ENCODE peak calls at places on chromosomes 2 and 18, in six cellular contexts. One of them, this sample, is unnamed.

GRCh38 chr2:26805241-26805676 is 19.4 kb downstream of the CENPA start:
- DNase-seq in A549: no peak
- DNase-seq in Peyer's patch: no peak
- DNase-seq in upper lobe of right lung: no peak
- DNase-seq in astrocyte of the cerebellum: peak; percentile 24
- DNase-seq in epithelial cell of esophagus: peak; percentile 98
- DNase-seq in this sample: no peak

GRCh38 chr2:28357948-28358667 is 34.5 kb upstream of the FOSL2 start:
- DNase-seq in A549: no peak
- DNase-seq in Peyer's patch: no peak
- DNase-seq in upper lobe of right lung: no peak
- DNase-seq in astrocyte of the cerebellum: no peak
- DNase-seq in epithelial cell of esophagus: no peak
- DNase-seq in this sample: no peak

GRCh38 chr2:235605306-235605998 is 111.6 kb downstream of the AGAP1 start:
- DNase-seq in A549: no peak
- DNase-seq in Peyer's patch: peak; percentile 80
- DNase-seq in upper lobe of right lung: no peak
- DNase-seq in astrocyte of the cerebellum: peak; percentile 86
- DNase-seq in epithelial cell of esophagus: peak; percentile 92
- DNase-seq in this sample: peak; percentile 88

GRCh38 chr18:49514577-49514976 is 27.5 kb upstream of the C18orf32 start:
- DNase-seq in A549: no peak
- DNase-seq in Peyer's patch: peak; percentile 82
- DNase-seq in upper lobe of right lung: no peak
- DNase-seq in astrocyte of the cerebellum: no peak
- DNase-seq in epithelial cell of esophagus: no peak
- DNase-seq in this sample: no peak

GRCh38 chr2:29834036-29834540 is 87.3 kb downstream of the ALK start:
- DNase-seq in A549: no peak
- DNase-seq in Peyer's patch: no peak
- DNase-seq in upper lobe of right lung: no peak
- DNase-seq in astrocyte of the cerebellum: peak; percentile 8
- DNase-seq in epithelial cell of esophagus: no peak
- DNase-seq in this sample: no peak

GRCh38 chr2:189552334-189552990 is 28.1 kb downstream of the SLC40A1 start:
- DNase-seq in A549: no peak
- DNase-seq in Peyer's patch: no peak
- DNase-seq in upper lobe of right lung: no peak
- DNase-seq in astrocyte of the cerebellum: no peak
- DNase-seq in epithelial cell of esophagus: no peak
- DNase-seq in this sample: no peak

GRCh38 chr2:161039071-161039470 is 121.2 kb upstream of the TANK start:
- DNase-seq in A549: no peak
- DNase-seq in Peyer's patch: no peak
- DNase-seq in upper lobe of right lung: no peak
- DNase-seq in astrocyte of the cerebellum: no peak
- DNase-seq in epithelial cell of esophagus: no peak
- DNase-seq in this sample: no peak

GRCh38 chr2:159202568-159203071 is 83.9 kb downstream of the WDSUB1 start:
- DNase-seq in A549: no peak
- DNase-seq in Peyer's patch: peak; percentile 58
- DNase-seq in upper lobe of right lung: no peak
- DNase-seq in astrocyte of the cerebellum: peak; percentile 98
- DNase-seq in epithelial cell of esophagus: peak; percentile 57
- DNase-seq in this sample: peak; percentile 91

GRCh38 chr18:8051388-8051787 is 484.3 kb downstream of the PTPRM start:
- DNase-seq in A549: no peak
- DNase-seq in Peyer's patch: no peak
- DNase-seq in upper lobe of right lung: no peak
- DNase-seq in astrocyte of the cerebellum: no peak
- DNase-seq in epithelial cell of esophagus: peak; percentile 33
- DNase-seq in this sample: no peak

GRCh38 chr2:152781210-152781609 is 62.8 kb downstream of the ARL6IP6 start:
- DNase-seq in A549: no peak
- DNase-seq in Peyer's patch: no peak
- DNase-seq in upper lobe of right lung: no peak
- DNase-seq in astrocyte of the cerebellum: no peak
- DNase-seq in epithelial cell of esophagus: no peak
- DNase-seq in this sample: no peak

GRCh38 chr2:177983183-177983788 is 89.3 kb downstream of the PDE11A start:
- DNase-seq in A549: peak; percentile 48
- DNase-seq in Peyer's patch: peak; percentile 59
- DNase-seq in upper lobe of right lung: no peak
- DNase-seq in astrocyte of the cerebellum: peak; percentile 41
- DNase-seq in epithelial cell of esophagus: peak; percentile 71
- DNase-seq in this sample: no peak

GRCh38 chr2:117436697-117437096 is 377.8 kb upstream of the DDX18 start:
- DNase-seq in A549: no peak
- DNase-seq in Peyer's patch: no peak
- DNase-seq in upper lobe of right lung: no peak
- DNase-seq in astrocyte of the cerebellum: no peak
- DNase-seq in epithelial cell of esophagus: no peak
- DNase-seq in this sample: no peak

GRCh38 chr18:36527740-36528455 is 230.4 kb downstream of the FHOD3 start:
- DNase-seq in A549: no peak
- DNase-seq in Peyer's patch: peak; percentile 63
- DNase-seq in upper lobe of right lung: no peak
- DNase-seq in astrocyte of the cerebellum: no peak
- DNase-seq in epithelial cell of esophagus: no peak
- DNase-seq in this sample: no peak

GRCh38 chr2:221676566-221677172 is 104.6 kb upstream of the EPHA4 start:
- DNase-seq in A549: no peak
- DNase-seq in Peyer's patch: no peak
- DNase-seq in upper lobe of right lung: no peak
- DNase-seq in astrocyte of the cerebellum: no peak
- DNase-seq in epithelial cell of esophagus: peak; percentile 79
- DNase-seq in this sample: no peak

GRCh38 chr2:225017713-225018112 is 24.6 kb downstream of the DOCK10 start:
- DNase-seq in A549: no peak
- DNase-seq in Peyer's patch: no peak
- DNase-seq in upper lobe of right lung: no peak
- DNase-seq in astrocyte of the cerebellum: no peak
- DNase-seq in epithelial cell of esophagus: no peak
- DNase-seq in this sample: no peak

GRCh38 chr2:160752475-160753330 is 259.1 kb upstream of the RBMS1 start:
- DNase-seq in A549: peak; percentile 48
- DNase-seq in Peyer's patch: no peak
- DNase-seq in upper lobe of right lung: no peak
- DNase-seq in astrocyte of the cerebellum: no peak
- DNase-seq in epithelial cell of esophagus: peak; percentile 86
- DNase-seq in this sample: no peak

GRCh38 chr2:240236217-240237111 is 96.0 kb upstream of the OTOS start:
- DNase-seq in A549: no peak
- DNase-seq in Peyer's patch: peak; percentile 46
- DNase-seq in upper lobe of right lung: peak; percentile 64
- DNase-seq in astrocyte of the cerebellum: no peak
- DNase-seq in epithelial cell of esophagus: no peak
- DNase-seq in this sample: peak; percentile 77

GRCh38 chr2:121128741-121129659 is 156.0 kb downstream of the TFCP2L1 start:
- DNase-seq in A549: peak; percentile 43
- DNase-seq in Peyer's patch: peak; percentile 82
- DNase-seq in upper lobe of right lung: peak; percentile 80
- DNase-seq in astrocyte of the cerebellum: no peak
- DNase-seq in epithelial cell of esophagus: peak; percentile 72
- DNase-seq in this sample: no peak

GRCh38 chr2:219769044-219770030 is 141.9 kb downstream of the SLC4A3 start:
- DNase-seq in A549: no peak
- DNase-seq in Peyer's patch: no peak
- DNase-seq in upper lobe of right lung: no peak
- DNase-seq in astrocyte of the cerebellum: peak; percentile 15
- DNase-seq in epithelial cell of esophagus: peak; percentile 23
- DNase-seq in this sample: no peak

GRCh38 chr2:26934335-26934724 is 36.1 kb upstream of the MAPRE3 start:
- DNase-seq in A549: no peak
- DNase-seq in Peyer's patch: no peak
- DNase-seq in upper lobe of right lung: no peak
- DNase-seq in astrocyte of the cerebellum: no peak
- DNase-seq in epithelial cell of esophagus: no peak
- DNase-seq in this sample: no peak

GRCh38 chr2:27298391-27299080 is 9.7 kb downstream of the UCN start:
- DNase-seq in A549: no peak
- DNase-seq in Peyer's patch: no peak
- DNase-seq in upper lobe of right lung: no peak
- DNase-seq in astrocyte of the cerebellum: no peak
- DNase-seq in epithelial cell of esophagus: no peak
- DNase-seq in this sample: no peak

GRCh38 chr2:42035241-42035640 is 12.6 kb upstream of the PKDCC start:
- DNase-seq in A549: no peak
- DNase-seq in Peyer's patch: no peak
- DNase-seq in upper lobe of right lung: no peak
- DNase-seq in astrocyte of the cerebellum: no peak
- DNase-seq in epithelial cell of esophagus: no peak
- DNase-seq in this sample: peak; percentile 38

GRCh38 chr2:171128461-171128860 is 32.2 kb downstream of the TLK1 start:
- DNase-seq in A549: no peak
- DNase-seq in Peyer's patch: no peak
- DNase-seq in upper lobe of right lung: no peak
- DNase-seq in astrocyte of the cerebellum: no peak
- DNase-seq in epithelial cell of esophagus: no peak
- DNase-seq in this sample: no peak

GRCh38 chr18:57438669-57439616 is 3.8 kb downstream of the ONECUT2 start:
- DNase-seq in A549: no peak
- DNase-seq in Peyer's patch: no peak
- DNase-seq in upper lobe of right lung: no peak
- DNase-seq in astrocyte of the cerebellum: no peak
- DNase-seq in epithelial cell of esophagus: no peak
- DNase-seq in this sample: no peak

GRCh38 chr18:57437433-57437781 is 2.2 kb downstream of the ONECUT2 start:
- DNase-seq in A549: no peak
- DNase-seq in Peyer's patch: no peak
- DNase-seq in upper lobe of right lung: no peak
- DNase-seq in astrocyte of the cerebellum: no peak
- DNase-seq in epithelial cell of esophagus: no peak
- DNase-seq in this sample: no peak

GRCh38 chr18:57436965-57437333 is 1.8 kb downstream of the ONECUT2 start:
- DNase-seq in A549: no peak
- DNase-seq in Peyer's patch: no peak
- DNase-seq in upper lobe of right lung: no peak
- DNase-seq in astrocyte of the cerebellum: no peak
- DNase-seq in epithelial cell of esophagus: no peak
- DNase-seq in this sample: no peak

GRCh38 chr18:57439617-57439975 is 4.4 kb downstream of the ONECUT2 start:
- DNase-seq in A549: no peak
- DNase-seq in Peyer's patch: no peak
- DNase-seq in upper lobe of right lung: no peak
- DNase-seq in astrocyte of the cerebellum: no peak
- DNase-seq in epithelial cell of esophagus: no peak
- DNase-seq in this sample: no peak

DNA sequence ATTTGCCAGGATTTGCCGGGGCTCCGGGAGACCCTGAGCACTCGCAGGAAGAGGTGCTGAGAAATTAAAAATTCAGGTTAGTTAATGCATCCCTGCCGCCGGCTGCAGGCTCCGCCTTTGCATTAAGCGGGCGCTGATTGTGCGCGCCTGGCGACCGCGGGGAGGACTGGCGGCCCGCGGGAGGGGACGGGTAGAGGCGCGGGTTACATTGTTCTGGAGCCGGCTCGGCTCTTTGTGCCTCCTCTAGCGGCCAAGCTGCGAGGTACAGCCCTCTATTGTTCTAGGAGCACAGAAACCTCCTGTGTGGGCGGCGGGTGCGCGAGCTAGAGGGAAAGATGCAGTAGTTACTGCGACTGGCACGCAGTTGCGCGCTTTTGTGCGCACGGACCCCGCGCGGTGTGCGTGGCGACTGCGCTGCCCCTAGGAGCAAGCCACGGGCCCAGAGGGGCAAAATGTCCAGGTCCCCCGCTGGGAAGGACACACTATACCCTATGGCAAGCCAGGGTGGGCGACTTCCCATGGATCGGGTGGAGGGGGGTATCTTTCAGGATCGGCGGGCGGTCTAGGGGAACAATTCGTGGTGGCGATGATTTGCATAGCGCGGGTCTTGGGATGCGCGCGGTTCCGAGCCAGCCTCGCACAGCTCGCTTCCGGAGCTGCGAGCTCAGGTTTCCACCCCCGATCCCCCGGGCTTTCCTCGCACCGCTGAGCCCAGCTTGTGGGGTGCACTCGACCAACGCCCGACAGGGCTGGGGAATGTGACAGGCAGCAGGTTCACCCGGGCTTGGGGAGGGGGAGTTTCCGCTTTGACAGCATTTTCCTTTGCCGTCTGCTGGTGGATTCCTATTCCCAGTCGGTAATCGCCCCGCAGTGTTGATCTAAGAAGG is 2.9 kb downstream of the ONECUT2 start:
- DNase-seq in A549: peak; percentile 49
- DNase-seq in Peyer's patch: no peak
- DNase-seq in upper lobe of right lung: no peak
- DNase-seq in astrocyte of the cerebellum: no peak
- DNase-seq in epithelial cell of esophagus: peak; percentile 59
- DNase-seq in this sample: no peak
- H3K4me3 ChIP-seq in A549: peak overlapping the region; percentile 61
- H3K4me3 ChIP-seq in Peyer's patch: peak overlapping the region; percentile 19
- H3K4me3 ChIP-seq in upper lobe of right lung: no peak overlapping the region
- H3K4me3 ChIP-seq in astrocyte of the cerebellum: no peak overlapping the region
- H3K4me3 ChIP-seq in epithelial cell of esophagus: no peak overlapping the region
- H3K4me3 ChIP-seq in this sample: peak overlapping the region; percentile 25

GRCh38 chr2:205902041-205902898 is 183.7 kb downstream of the INO80D start:
- DNase-seq in A549: no peak
- DNase-seq in Peyer's patch: peak; percentile 69
- DNase-seq in upper lobe of right lung: no peak
- DNase-seq in astrocyte of the cerebellum: no peak
- DNase-seq in epithelial cell of esophagus: peak; percentile 52
- DNase-seq in this sample: no peak
- H3K4me3 ChIP-seq in A549: no peak overlapping the region
- H3K4me3 ChIP-seq in Peyer's patch: no peak overlapping the region
- H3K4me3 ChIP-seq in upper lobe of right lung: no peak overlapping the region
- H3K4me3 ChIP-seq in astrocyte of the cerebellum: no peak overlapping the region
- H3K4me3 ChIP-seq in epithelial cell of esophagus: no peak overlapping the region
- H3K4me3 ChIP-seq in this sample: no peak overlapping the region

DNA sequence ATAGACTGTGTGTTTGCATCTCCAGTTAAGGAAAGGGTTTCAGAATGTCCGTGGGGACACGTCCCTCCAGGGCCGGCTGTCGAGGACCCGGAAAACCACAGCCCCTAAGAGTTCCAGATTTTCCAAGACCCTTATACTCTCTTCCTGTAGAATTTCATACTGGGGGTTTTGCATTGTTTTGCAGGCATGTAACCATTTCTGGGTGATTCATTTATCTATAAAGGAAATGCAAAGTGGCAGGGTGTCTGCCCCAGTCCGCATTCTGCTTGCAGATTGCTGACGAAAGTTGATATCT is 8.5 kb downstream of the SP9 start:
- DNase-seq in A549: no peak
- DNase-seq in Peyer's patch: no peak
- DNase-seq in upper lobe of right lung: no peak
- DNase-seq in astrocyte of the cerebellum: no peak
- DNase-seq in epithelial cell of esophagus: no peak
- DNase-seq in this sample: no peak
- H3K4me3 ChIP-seq in A549: no peak overlapping the region
- H3K4me3 ChIP-seq in Peyer's patch: no peak overlapping the region
- H3K4me3 ChIP-seq in upper lobe of right lung: no peak overlapping the region
- H3K4me3 ChIP-seq in astrocyte of the cerebellum: no peak overlapping the region
- H3K4me3 ChIP-seq in epithelial cell of esophagus: no peak overlapping the region
- H3K4me3 ChIP-seq in this sample: no peak overlapping the region

DNA sequence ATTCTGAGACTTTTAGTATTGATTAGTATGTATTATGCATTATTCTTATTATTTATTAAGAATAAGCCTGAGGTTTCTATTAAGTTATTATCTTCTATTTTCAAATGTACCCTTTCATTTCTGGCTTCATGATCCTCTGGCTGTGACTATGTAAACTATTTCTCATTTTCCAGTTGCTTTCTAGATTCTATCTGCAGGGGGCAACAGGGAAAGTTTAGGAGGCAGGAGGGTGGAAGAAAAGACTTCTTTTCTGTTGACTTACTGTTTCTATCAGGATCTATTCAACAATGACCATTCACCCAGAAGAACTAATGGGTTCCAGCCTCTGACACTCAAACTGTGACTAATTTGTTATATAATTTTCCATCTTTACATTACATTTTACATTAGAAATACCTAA is 653.4 kb upstream of the FSHR start:
- DNase-seq in A549: no peak
- DNase-seq in Peyer's patch: no peak
- DNase-seq in upper lobe of right lung: no peak
- DNase-seq in astrocyte of the cerebellum: no peak
- DNase-seq in epithelial cell of esophagus: no peak
- DNase-seq in this sample: no peak
- H3K4me3 ChIP-seq in A549: no peak overlapping the region
- H3K4me3 ChIP-seq in Peyer's patch: no peak overlapping the region
- H3K4me3 ChIP-seq in upper lobe of right lung: no peak overlapping the region
- H3K4me3 ChIP-seq in astrocyte of the cerebellum: no peak overlapping the region
- H3K4me3 ChIP-seq in epithelial cell of esophagus: no peak overlapping the region
- H3K4me3 ChIP-seq in this sample: no peak overlapping the region